ENCODE peak calls at places on chromosomes 2 and 18, in four cellular contexts. O is astrocyte of the spinal cord, J is dorsolateral prefrontal cortex, T is Caco-2. F is an unnamed sample.
A peak's percentile ranks its signal among the peaks of the same experiment; 100 is the strongest.

GRCh38 chr18:23703057-23703986 is 14.1 kb downstream of the LAMA3 start:
- DNase-seq in O (peak; percentile 73), J (no peak), T (peak; percentile 49), F (peak; percentile 27)

GRCh38 chr2:177239934-177240600 is 24.5 kb downstream of the NFE2L2 start:
- DNase-seq in O (peak; percentile 58), J (no peak), T (no peak), F (no peak)

GRCh38 chr2:105749583-105750399 is 5.1 kb downstream of the NCK2 start:
- DNase-seq in O (peak; percentile 70), J (no peak), T (no peak), F (peak; percentile 48)

GRCh38 chr2:163604941-163605555 is 130.8 kb downstream of the FIGN start:
- DNase-seq in O (peak; percentile 63), J (no peak), T (no peak), F (no peak)

GRCh38 chr18:23032030-23032582 is 99.0 kb downstream of the RBBP8 start:
- DNase-seq in O (peak; percentile 66), J (no peak), T (no peak), F (peak; percentile 80)

GRCh38 chr2:105116348-105116747 is 78.5 kb downstream of the MRPS9 start:
- DNase-seq in O (no peak), J (no peak), T (no peak), F (no peak)

GRCh38 chr2:238582159-238582558 is 155.4 kb downstream of the ASB1 start:
- DNase-seq in O (peak; percentile 82), J (no peak), T (no peak), F (no peak)

GRCh38 chr2:241617431-241618154 is 19.4 kb downstream of the THAP4 start:
- DNase-seq in O (peak; percentile 18), J (no peak), T (no peak), F (peak; percentile 41)

GRCh38 chr2:32965523-32966171 is 18.9 kb downstream of the LTBP1 start:
- DNase-seq in O (no peak), J (no peak), T (no peak), F (no peak)

GRCh38 chr2:149160701-149161217 is 122.3 kb downstream of the LYPD6B start:
- DNase-seq in O (no peak), J (no peak), T (peak; percentile 47), F (peak; percentile 5)

GRCh38 chr2:150618215-150618905 is 130.9 kb upstream of the RND3 start:
- DNase-seq in O (no peak), J (no peak), T (no peak), F (peak; percentile 43)

GRCh38 chr2:96527052-96527964 is 9.2 kb upstream of the ARID5A start:
- DNase-seq in O (no peak), J (no peak), T (no peak), F (peak; percentile 49)

GRCh38 chr2:203549406-203549805 is 14.3 kb upstream of the RAPH1 start:
- DNase-seq in O (no peak), J (no peak), T (no peak), F (no peak)

GRCh38 chr2:100520224-100520623 is 42.6 kb upstream of the PDCL3 start:
- DNase-seq in O (no peak), J (no peak), T (no peak), F (no peak)

GRCh38 chr2:133641497-133641896 is 73.2 kb upstream of the NCKAP5 start:
- DNase-seq in O (no peak), J (peak; percentile 39), T (peak; percentile 81), F (no peak)

GRCh38 chr18:59861963-59862819 is 37.6 kb upstream of the PMAIP1 start:
- DNase-seq in O (no peak), J (no peak), T (no peak), F (no peak)

GRCh38 chr2:48560546-48561209 is 30.7 kb downstream of the STON1 start:
- DNase-seq in O (no peak), J (peak; percentile 53), T (no peak), F (no peak)

GRCh38 chr2:10500601-10501361 is 52.7 kb upstream of the ODC1 start:
- DNase-seq in O (no peak), J (no peak), T (no peak), F (no peak)

GRCh38 chr2:224027070-224027469 is 12.0 kb downstream of the SERPINE2 start:
- DNase-seq in O (no peak), J (no peak), T (no peak), F (no peak)

GRCh38 chr2:131035112-131035825 is 58.0 kb downstream of the FAM168B start:
- DNase-seq in O (no peak), J (peak; percentile 20), T (no peak), F (no peak)

GRCh38 chr2:223979730-223980396 is 22.6 kb downstream of the MRPL44 start:
- DNase-seq in O (no peak), J (no peak), T (no peak), F (peak; percentile 36)

GRCh38 chr2:85996591-85996990 is 107.8 kb upstream of the ST3GAL5 start:
- DNase-seq in O (no peak), J (no peak), T (no peak), F (peak; percentile 31)

GRCh38 chr2:39120771-39121522 is at the start of gene SOS1:
- DNase-seq in O (peak; percentile 95), J (peak; percentile 91), T (peak; percentile 98), F (peak; percentile 97)

GRCh38 chr2:130872276-130873125 is 35.8 kb downstream of the ARHGEF4 start:
- DNase-seq in O (no peak), J (no peak), T (no peak), F (no peak)

GRCh38 chr2:46818141-46818552 is 97.5 kb downstream of the MCFD2 start:
- DNase-seq in O (no peak), J (no peak), T (no peak), F (peak; percentile 61)

GRCh38 chr18:22026362-22026761 is 143.0 kb upstream of the GATA6 start:
- DNase-seq in O (no peak), J (no peak), T (no peak), F (no peak)

GRCh38 chr18:12295389-12296086 is 12.5 kb upstream of the TUBB6 start:
- DNase-seq in O (no peak), J (no peak), T (no peak), F (no peak)

GRCh38 chr2:129253461-129253812 is 726.0 kb upstream of the RAB6C start:
- DNase-seq in O (no peak), J (no peak), T (peak; percentile 24), F (peak; percentile 53)

GRCh38 chr18:59459352-59460059 is 100.4 kb upstream of the LMAN1 start:
- DNase-seq in O (peak; percentile 71), J (no peak), T (no peak), F (peak; percentile 52)

GRCh38 chr2:176813526-176814179 is 398.9 kb upstream of the HNRNPA3 start:
- DNase-seq in O (no peak), J (no peak), T (no peak), F (no peak)

GRCh38 chr2:231295363-231295655 is 96.9 kb downstream of the ARMC9 start:
- DNase-seq in O (no peak), J (no peak), T (no peak), F (no peak)

GRCh38 chr2:38107738-38108410 is 31.9 kb upstream of the CYP1B1 start:
- DNase-seq in O (no peak), J (no peak), T (no peak), F (no peak)

GRCh38 chr2:178377046-178377445 is 73.9 kb downstream of the PRKRA start:
- DNase-seq in O (no peak), J (no peak), T (no peak), F (peak; percentile 14)

GRCh38 chr2:33238111-33238510 is 238.3 kb upstream of the RASGRP3 start:
- DNase-seq in O (peak; percentile 87), J (no peak), T (no peak), F (peak; percentile 63)

GRCh38 chr2:183123959-183124221 is 353 bp upstream of the NUP35 start:
- DNase-seq in O (no peak), J (no peak), T (no peak), F (no peak)

GRCh38 chr2:74915743-74916142 is 42.7 kb upstream of the POLE4 start:
- DNase-seq in O (peak; percentile 60), J (no peak), T (no peak), F (no peak)

GRCh38 chr2:117902933-117903332 is 88.4 kb downstream of the DDX18 start:
- DNase-seq in O (no peak), J (no peak), T (no peak), F (no peak)

GRCh38 chr2:195498176-195498575 is 158.8 kb upstream of the SLC39A10 start:
- DNase-seq in O (no peak), J (no peak), T (peak; percentile 52), F (peak; percentile 33)
- TF ChIP-seq CTCF in O (peak; percentile 18), J (peak; percentile 39), T (peak; percentile 51), F (peak; percentile 44)

DNA sequence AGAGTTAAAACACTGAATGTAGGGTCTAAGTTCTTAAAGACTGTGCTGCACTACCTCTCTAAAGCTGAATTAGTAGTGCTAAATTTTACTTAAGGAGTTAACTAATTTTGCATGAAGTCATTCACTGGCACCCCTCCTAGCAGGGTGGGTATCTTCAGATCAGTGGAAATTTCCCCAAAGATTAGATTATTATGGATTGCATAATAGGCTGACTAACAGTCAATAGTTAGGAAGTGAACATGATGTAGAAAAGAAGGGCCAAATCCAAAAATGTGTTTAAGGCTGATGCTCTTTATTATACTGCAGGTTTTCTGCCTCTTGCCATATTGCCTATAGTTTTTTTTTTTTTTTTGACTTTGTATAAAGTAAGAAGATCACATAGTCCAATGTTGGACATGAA is 5.2 kb downstream of the ZNF638 start:
- DNase-seq in O (no peak), J (no peak), T (no peak), F (peak; percentile 20)
- H3K4me3 ChIP-seq in O (no peak overlapping the region), J (no peak overlapping the region), T (no peak overlapping the region), F (no peak overlapping the region)

DNA sequence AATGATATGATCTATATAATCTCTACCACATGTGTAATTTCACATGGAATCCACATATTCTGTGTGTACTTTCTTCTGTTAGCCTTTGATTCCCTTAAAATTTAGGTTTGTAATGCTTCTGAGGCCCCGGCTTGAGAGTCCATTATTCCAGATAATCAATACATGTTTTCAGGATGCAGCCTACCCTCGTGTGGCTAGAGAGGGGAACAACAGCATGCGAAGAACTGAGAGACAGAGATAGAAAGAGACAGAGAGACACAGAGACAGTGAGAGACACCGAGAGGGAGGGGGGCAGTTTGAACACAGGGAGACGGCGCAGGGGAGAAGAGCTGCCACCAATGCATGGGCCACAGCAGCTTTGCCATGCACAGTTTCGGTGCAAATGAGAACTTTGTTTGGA is 185.4 kb downstream of the SNTG2 start:
- DNase-seq in O (no peak), J (no peak), T (no peak), F (peak; percentile 2)
- TF ChIP-seq CTCF in O (peak; percentile 40), J (peak; percentile 28), T (no peak), F (peak; percentile 27)

GRCh38 chr2:45707661-45708060 is 56.2 kb downstream of the PRKCE start:
- DNase-seq in O (no peak), J (no peak), T (no peak), F (no peak)
- H3K4me3 ChIP-seq in O (no peak overlapping the region), J (no peak overlapping the region), T (no peak overlapping the region), F (no peak overlapping the region)

DNA sequence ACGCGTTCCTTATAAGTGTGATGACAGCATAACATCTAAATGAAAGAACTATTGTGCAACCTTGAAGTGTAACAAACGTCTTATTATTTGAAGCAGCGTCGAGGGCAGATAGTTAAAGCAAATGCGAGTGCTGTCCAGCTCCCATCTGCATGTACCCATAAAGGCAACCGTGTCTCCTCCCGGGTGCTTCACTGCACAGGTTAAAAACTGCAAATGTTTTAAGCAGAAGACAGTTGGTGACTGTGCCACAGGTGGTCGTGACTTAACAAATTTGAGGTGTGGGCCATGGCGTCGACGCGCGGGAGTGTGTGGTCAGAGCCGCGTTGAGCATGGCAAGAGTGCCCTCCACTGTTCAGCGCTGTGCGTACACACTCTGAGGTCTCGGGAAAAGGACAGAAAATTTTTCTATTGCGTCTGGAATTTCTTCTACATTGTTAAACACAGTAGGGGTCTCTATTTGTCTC is 6.4 kb downstream of the SALL3 start:
- DNase-seq in O (peak; percentile 43), J (no peak), T (peak; percentile 10), F (peak; percentile 51)
- TF ChIP-seq CTCF in O (peak; percentile 65), J (peak; percentile 59), T (peak; percentile 46), F (peak; percentile 58)

GRCh38 chr2:24454258-24454657 is 36.8 kb upstream of the NCOA1 start:
- DNase-seq in O (peak; percentile 58), J (no peak), T (no peak), F (peak; percentile 71)
- H3K4me3 ChIP-seq in O (peak overlapping the region; percentile 32), J (peak overlapping the region; percentile 51), T (no peak overlapping the region), F (no peak overlapping the region)